ENCODE peak calls at places on chromosomes 5 and 9, in ten cellular contexts. Y is cardiac muscle cell; O is ACHN; P is HuH-7; C is tibial nerve; J is nucleus accumbens; N is activated CD8-positive, alpha-beta T cell treated with anti-CD3 and anti-CD28 coated beads for 36 hours; G is SK-N-SH; M is endodermal cell; A is NT2/D1. E is an unnamed sample.

GRCh38 chr9:7172445-7173115 is 414.8 kb downstream of the KDM4C start:
- DNase-seq in Y (peak; percentile 23), O (no peak), P (no peak), C (no peak), J (no peak), N (no peak), G (peak; percentile 35), M (no peak), A (no peak), E (no peak)

GRCh38 chr5:96114736-96115466 is 153.2 kb upstream of the ELL2 start:
- DNase-seq in Y (peak; percentile 25), O (no peak), P (no peak), C (no peak), J (no peak), N (no peak), G (no peak), M (no peak), A (no peak), E (no peak)

GRCh38 chr5:89282038-89282831 is 399.3 kb upstream of the MEF2C start:
- DNase-seq in Y (no peak), O (no peak), P (no peak), C (no peak), J (no peak), N (no peak), G (no peak), M (no peak), A (no peak), E (no peak)

GRCh38 chr5:51242453-51242852 is 140.8 kb upstream of the ISL1 start:
- DNase-seq in Y (no peak), O (no peak), P (no peak), C (no peak), J (no peak), N (no peak), G (no peak), M (no peak), A (no peak), E (peak; percentile 65)

GRCh38 chr5:142491260-142491659 is 166.4 kb upstream of the SPRY4 start:
- DNase-seq in Y (no peak), O (no peak), P (no peak), C (no peak), J (no peak), N (no peak), G (no peak), M (peak; percentile 62), A (no peak), E (peak; percentile 89)

GRCh38 chr9:81150016-81150625 is 539.2 kb downstream of the TLE1 start:
- DNase-seq in Y (no peak), O (no peak), P (no peak), C (no peak), J (no peak), N (no peak), G (no peak), M (no peak), A (no peak), E (no peak)

GRCh38 chr5:58974083-58974482 is 391.2 kb downstream of the RAB3C start:
- DNase-seq in Y (no peak), O (no peak), P (no peak), C (no peak), J (no peak), N (no peak), G (no peak), M (no peak), A (no peak), E (no peak)

GRCh38 chr5:67350185-67350584 is 153.6 kb upstream of the CD180 start:
- DNase-seq in Y (no peak), O (no peak), P (no peak), C (no peak), J (no peak), N (no peak), G (no peak), M (no peak), A (no peak), E (no peak)

GRCh38 chr5:123951204-123951977 is 439.4 kb downstream of the CSNK1G3 start:
- DNase-seq in Y (peak; percentile 91), O (peak; percentile 70), P (no peak), C (no peak), J (no peak), N (no peak), G (no peak), M (no peak), A (no peak), E (no peak)

GRCh38 chr5:153888781-153889180 is 149.9 kb downstream of the FAM114A2 start:
- DNase-seq in Y (no peak), O (no peak), P (no peak), C (no peak), J (no peak), N (no peak), G (no peak), M (no peak), A (no peak), E (no peak)

GRCh38 chr9:133533878-133534277 is 626 bp upstream of the ADAMTSL2 start:
- DNase-seq in Y (peak; percentile 26), O (no peak), P (no peak), C (no peak), J (no peak), N (peak; percentile 24), G (peak; percentile 87), M (no peak), A (no peak), E (no peak)

GRCh38 chr9:138072161-138072842 is 194.7 kb downstream of the CACNA1B start:
- DNase-seq in Y (no peak), O (no peak), P (no peak), C (no peak), J (no peak), N (no peak), G (peak; percentile 38), M (peak; percentile 35), A (no peak), E (no peak)

GRCh38 chr5:42636425-42636824 is 120.2 kb upstream of the CCDC152 start:
- DNase-seq in Y (peak; percentile 25), O (peak; percentile 13), P (peak; percentile 42), C (no peak), J (no peak), N (no peak), G (no peak), M (no peak), A (no peak), E (peak; percentile 10)

GRCh38 chr9:124449381-124450151 is 685 bp upstream of the ADGRD2 start:
- DNase-seq in Y (no peak), O (no peak), P (no peak), C (no peak), J (no peak), N (no peak), G (peak; percentile 27), M (no peak), A (no peak), E (no peak)

GRCh38 chr5:14171621-14172020 is 28.5 kb downstream of the TRIO start:
- DNase-seq in Y (peak; percentile 90), O (no peak), P (no peak), C (no peak), J (no peak), N (no peak), G (no peak), M (no peak), A (no peak), E (no peak)

GRCh38 chr5:166883016-166883415 is 1408.4 kb upstream of the WWC1 start:
- DNase-seq in Y (peak; percentile 2), O (peak; percentile 7), P (no peak), C (no peak), J (no peak), N (no peak), G (no peak), M (no peak), A (peak; percentile 27), E (peak; percentile 7)

GRCh38 chr5:127229185-127229889 is 61.3 kb upstream of the MEGF10 start:
- DNase-seq in Y (peak; percentile 54), O (peak; percentile 3), P (peak; percentile 59), C (peak; percentile 10), J (no peak), N (peak; percentile 58), G (peak; percentile 77), M (peak; percentile 87), A (no peak), E (peak; percentile 26)

GRCh38 chr5:72486371-72486770 is 20.8 kb downstream of the ZNF366 start:
- DNase-seq in Y (peak; percentile 90), O (no peak), P (no peak), C (no peak), J (no peak), N (no peak), G (no peak), M (no peak), A (no peak), E (no peak)

GRCh38 chr5:191949-192690 is 825 bp downstream of the LRRC14B start:
- DNase-seq in Y (no peak), O (no peak), P (no peak), C (no peak), J (no peak), N (no peak), G (no peak), M (no peak), A (no peak), E (no peak)

GRCh38 chr5:58944221-58944620 is 361.3 kb downstream of the RAB3C start:
- DNase-seq in Y (peak; percentile 9), O (no peak), P (no peak), C (no peak), J (no peak), N (no peak), G (no peak), M (no peak), A (no peak), E (no peak)

GRCh38 chr9:72592501-72593403 is 71.3 kb downstream of the TMC1 start:
- DNase-seq in Y (peak; percentile 79), O (peak; percentile 49), P (peak; percentile 50), C (peak; percentile 62), J (no peak), N (peak; percentile 40), G (peak; percentile 50), M (peak; percentile 56), A (peak; percentile 49), E (peak; percentile 67)

GRCh38 chr9:136187683-136188586 is 17.0 kb downstream of the LHX3 start:
- DNase-seq in Y (no peak), O (no peak), P (no peak), C (no peak), J (no peak), N (no peak), G (no peak), M (peak; percentile 70), A (peak; percentile 79), E (peak; percentile 49)

GRCh38 chr9:17318821-17319320 is 184.0 kb downstream of the CNTLN start:
- DNase-seq in Y (peak; percentile 5), O (no peak), P (no peak), C (no peak), J (no peak), N (no peak), G (no peak), M (no peak), A (no peak), E (no peak)

GRCh38 chr9:116471093-116471906 is 215.8 kb upstream of the TRIM32 start:
- DNase-seq in Y (peak; percentile 98), O (no peak), P (peak; percentile 39), C (peak; percentile 20), J (no peak), N (no peak), G (no peak), M (peak; percentile 93), A (peak; percentile 97), E (peak; percentile 91)

GRCh38 chr9:88143179-88143578 is 4.9 kb upstream of the SPATA31C2 start:
- DNase-seq in Y (no peak), O (no peak), P (no peak), C (no peak), J (no peak), N (no peak), G (no peak), M (no peak), A (no peak), E (no peak)

GRCh38 chr9:87894998-87895625 is 12.4 kb downstream of the SPATA31E1 start:
- DNase-seq in Y (no peak), O (no peak), P (peak; percentile 20), C (no peak), J (no peak), N (no peak), G (no peak), M (peak; percentile 64), A (no peak), E (no peak)

GRCh38 chr9:117247271-117247670 is 167.6 kb downstream of the ASTN2 start:
- DNase-seq in Y (peak; percentile 10), O (peak; percentile 27), P (peak; percentile 25), C (no peak), J (no peak), N (no peak), G (peak; percentile 38), M (peak; percentile 61), A (no peak), E (peak; percentile 34)

GRCh38 chr5:139248826-139249453 is 44.6 kb upstream of the MATR3 start:
- DNase-seq in Y (no peak), O (no peak), P (no peak), C (no peak), J (no peak), N (no peak), G (no peak), M (no peak), A (no peak), E (no peak)